ENCODE peak calls at places on chromosomes 12 and 14, in four cellular contexts. One of them, this sample, is unnamed.

GRCh38 chr12:42759622-42760273 is 170.2 kb upstream of the PRICKLE1 start:
- DNase-seq in left ventricle myocardium inferior: peak; percentile 71
- DNase-seq in kidney: no peak
- DNase-seq in tibial artery: peak; percentile 80
- DNase-seq in this sample: peak; percentile 66

GRCh38 chr12:99619389-99620158 is 28.0 kb upstream of the GARIN6 start:
- DNase-seq in kidney: no peak
- DNase-seq in tibial artery: no peak
- DNase-seq in left ventricle myocardium inferior: no peak
- DNase-seq in this sample: no peak

GRCh38 chr12:524167-524951 is 64.6 kb downstream of the B4GALNT3 start:
- DNase-seq in tibial artery: no peak
- DNase-seq in kidney: no peak
- DNase-seq in left ventricle myocardium inferior: no peak
- DNase-seq in this sample: no peak

GRCh38 chr14:52590318-52590717 is 37.7 kb downstream of the GPR137C start:
- DNase-seq in kidney: no peak
- DNase-seq in tibial artery: no peak
- DNase-seq in left ventricle myocardium inferior: no peak
- DNase-seq in this sample: no peak

GRCh38 chr12:8452976-8453616 is 2.7 kb upstream of the CLEC6A start:
- DNase-seq in tibial artery: no peak
- DNase-seq in kidney: no peak
- DNase-seq in left ventricle myocardium inferior: no peak
- DNase-seq in this sample: no peak

GRCh38 chr12:58583956-58584355 is 336.3 kb downstream of the LRIG3 start:
- DNase-seq in left ventricle myocardium inferior: no peak
- DNase-seq in tibial artery: no peak
- DNase-seq in kidney: no peak
- DNase-seq in this sample: no peak

GRCh38 chr12:29844667-29845066 is 60.9 kb upstream of the TMTC1 start:
- DNase-seq in kidney: no peak
- DNase-seq in left ventricle myocardium inferior: no peak
- DNase-seq in tibial artery: no peak
- DNase-seq in this sample: no peak

GRCh38 chr12:1807489-1807888 is 12.9 kb upstream of the LRTM2 start:
- DNase-seq in kidney: peak; percentile 34
- DNase-seq in tibial artery: peak; percentile 59
- DNase-seq in left ventricle myocardium inferior: peak; percentile 7
- DNase-seq in this sample: no peak

GRCh38 chr14:86838363-86838762 is 1154.6 kb downstream of the GALC start:
- DNase-seq in left ventricle myocardium inferior: no peak
- DNase-seq in tibial artery: no peak
- DNase-seq in kidney: no peak
- DNase-seq in this sample: no peak

GRCh38 chr14:69587389-69587788 is 12.7 kb upstream of the CCDC177 start:
- DNase-seq in left ventricle myocardium inferior: no peak
- DNase-seq in kidney: no peak
- DNase-seq in tibial artery: no peak
- DNase-seq in this sample: no peak

GRCh38 chr12:132144115-132145071 is at the start of the genes DDX51 and NOC4L:
- DNase-seq in tibial artery: peak; percentile 95
- DNase-seq in left ventricle myocardium inferior: peak; percentile 96
- DNase-seq in kidney: peak; percentile 98
- DNase-seq in this sample: peak; percentile 94

GRCh38 chr12:49864817-49865090 is 21.8 kb upstream of the BCDIN3D start:
- DNase-seq in tibial artery: no peak
- DNase-seq in kidney: no peak
- DNase-seq in left ventricle myocardium inferior: no peak
- DNase-seq in this sample: no peak

GRCh38 chr12:31118831-31119530 is 45.3 kb downstream of the DDX11 start:
- DNase-seq in left ventricle myocardium inferior: no peak
- DNase-seq in kidney: peak; percentile 67
- DNase-seq in tibial artery: no peak
- DNase-seq in this sample: no peak

GRCh38 chr12:12881495-12881894 is 9.9 kb upstream of the GPRC5A start:
- DNase-seq in kidney: no peak
- DNase-seq in left ventricle myocardium inferior: no peak
- DNase-seq in tibial artery: no peak
- DNase-seq in this sample: no peak

GRCh38 chr12:69900720-69901131 is 75.7 kb downstream of the MYRFL start:
- DNase-seq in left ventricle myocardium inferior: peak; percentile 41
- DNase-seq in kidney: no peak
- DNase-seq in tibial artery: peak; percentile 70
- DNase-seq in this sample: no peak

GRCh38 chr12:130916251-130916911 is 37.3 kb upstream of the ADGRD1 start:
- DNase-seq in tibial artery: peak; percentile 69
- DNase-seq in kidney: no peak
- DNase-seq in left ventricle myocardium inferior: peak; percentile 42
- DNase-seq in this sample: peak; percentile 49

GRCh38 chr12:1553987-1554982 is 40.1 kb downstream of the FBXL14 start:
- DNase-seq in tibial artery: no peak
- DNase-seq in kidney: no peak
- DNase-seq in left ventricle myocardium inferior: no peak
- DNase-seq in this sample: no peak

GRCh38 chr12:106861984-106862894 is 87.8 kb downstream of the RIC8B start:
- DNase-seq in kidney: no peak
- DNase-seq in tibial artery: no peak
- DNase-seq in left ventricle myocardium inferior: no peak
- DNase-seq in this sample: no peak

GRCh38 chr12:25801621-25802243 is 156.8 kb upstream of the RASSF8 start:
- DNase-seq in kidney: no peak
- DNase-seq in tibial artery: no peak
- DNase-seq in left ventricle myocardium inferior: no peak
- DNase-seq in this sample: no peak

DNA sequence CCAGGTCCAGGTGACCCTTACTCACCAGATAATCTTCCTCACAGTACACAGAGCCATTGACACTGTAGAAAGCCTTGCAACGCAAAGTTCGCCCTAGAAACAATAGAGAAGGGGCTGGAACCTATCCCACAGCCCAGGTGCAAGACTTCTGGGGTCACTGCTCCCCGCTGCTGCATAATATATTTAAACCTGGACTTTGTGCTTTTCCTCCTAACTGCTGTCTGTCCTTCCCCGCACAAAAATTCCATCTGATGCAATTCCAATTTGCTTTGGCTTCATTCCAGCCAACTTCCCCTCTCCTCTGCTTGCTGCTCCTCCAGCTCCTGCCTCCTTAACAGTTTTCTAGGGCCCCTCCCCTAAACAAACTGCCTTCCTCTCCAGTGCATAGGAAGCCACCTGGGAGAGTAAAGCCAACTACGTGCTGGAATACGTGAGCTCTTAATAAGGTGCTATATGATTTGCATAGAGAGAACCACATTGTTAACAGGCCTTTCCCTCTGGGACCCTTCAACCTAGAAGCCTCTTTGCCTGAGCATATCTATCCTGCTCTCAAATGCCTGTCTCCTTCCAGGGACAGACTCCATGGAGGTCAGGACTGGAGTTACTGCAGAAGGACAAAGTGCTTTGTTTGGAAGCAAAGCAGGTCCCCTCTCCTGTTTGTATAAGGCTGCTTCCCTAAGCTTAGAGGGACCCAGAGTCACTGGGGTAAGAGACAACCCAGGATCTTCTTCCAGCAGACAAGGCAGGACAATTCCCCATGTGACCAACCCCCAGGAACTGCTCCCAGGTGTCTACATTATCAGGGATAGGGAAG is 5.5 kb downstream of the AJUBA start:
- DNase-seq in tibial artery: no peak
- DNase-seq in kidney: no peak
- DNase-seq in left ventricle myocardium inferior: no peak
- DNase-seq in this sample: no peak
- H3K4me1 ChIP-seq in tibial artery: peaks cover 8% of the 10 kb centered on the region
- H3K4me1 ChIP-seq in kidney: peaks cover 40% of the 10 kb centered on the region
- H3K4me1 ChIP-seq in left ventricle myocardium inferior: peaks cover 70% of the 10 kb centered on the region
- H3K4me1 ChIP-seq in this sample: peaks cover 45% of the 10 kb centered on the region

DNA sequence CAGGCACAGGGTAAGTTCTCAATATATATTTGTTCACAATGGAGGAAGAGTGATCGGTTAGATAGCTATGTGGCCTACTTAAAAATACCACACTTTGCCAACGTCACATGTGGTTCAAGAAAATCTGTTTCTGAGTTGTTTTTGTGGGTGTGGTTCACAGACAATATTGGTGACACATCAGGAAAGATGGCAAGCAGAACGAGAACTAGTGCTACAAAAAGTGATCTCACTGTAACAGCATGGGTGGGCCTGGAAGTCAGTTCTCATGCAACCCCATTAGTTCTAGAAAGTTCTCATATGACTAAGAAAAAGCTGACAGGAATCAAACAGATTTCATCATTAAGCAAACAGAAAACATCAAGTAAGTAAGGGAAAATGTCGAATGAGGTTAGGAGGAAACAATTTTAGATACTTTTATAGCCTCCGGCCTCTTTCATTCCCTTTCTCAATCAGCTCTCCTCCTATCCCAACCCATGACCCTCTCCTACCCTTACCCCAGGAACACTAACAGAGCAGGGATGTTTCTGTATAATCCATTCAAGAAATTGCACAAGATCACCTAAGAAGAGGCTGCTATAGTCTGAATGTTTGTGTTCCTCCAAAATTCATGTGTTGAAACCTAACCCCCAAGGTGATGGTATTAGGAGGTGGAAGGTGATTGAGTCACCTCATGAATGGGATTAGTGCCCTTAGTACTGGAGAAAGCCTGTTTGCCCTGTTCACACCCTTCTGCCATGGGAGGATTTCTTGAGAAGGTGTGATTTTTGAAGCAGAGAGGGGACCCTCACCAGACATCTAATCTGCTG is 15.5 kb upstream of the NTN4 start:
- DNase-seq in kidney: no peak
- DNase-seq in left ventricle myocardium inferior: no peak
- DNase-seq in tibial artery: peak; percentile 72
- DNase-seq in this sample: no peak
- TF ChIP-seq CTCF in kidney: no peak
- TF ChIP-seq CTCF in left ventricle myocardium inferior: no peak
- TF ChIP-seq CTCF in tibial artery: no peak
- TF ChIP-seq CTCF in this sample: no peak

GRCh38 chr14:74910556-74910955 is 12.5 kb downstream of the RPS6KL1 start:
- DNase-seq in left ventricle myocardium inferior: no peak
- DNase-seq in tibial artery: peak; percentile 49
- DNase-seq in kidney: peak; percentile 51
- DNase-seq in this sample: no peak
- H3K4me1 ChIP-seq in left ventricle myocardium inferior: peaks cover 69% of the 10 kb centered on the region
- H3K4me1 ChIP-seq in tibial artery: no peaks in the 10 kb centered on the region
- H3K4me1 ChIP-seq in kidney: peaks cover 12% of the 10 kb centered on the region
- H3K4me1 ChIP-seq in this sample: peaks cover 36% of the 10 kb centered on the region

DNA sequence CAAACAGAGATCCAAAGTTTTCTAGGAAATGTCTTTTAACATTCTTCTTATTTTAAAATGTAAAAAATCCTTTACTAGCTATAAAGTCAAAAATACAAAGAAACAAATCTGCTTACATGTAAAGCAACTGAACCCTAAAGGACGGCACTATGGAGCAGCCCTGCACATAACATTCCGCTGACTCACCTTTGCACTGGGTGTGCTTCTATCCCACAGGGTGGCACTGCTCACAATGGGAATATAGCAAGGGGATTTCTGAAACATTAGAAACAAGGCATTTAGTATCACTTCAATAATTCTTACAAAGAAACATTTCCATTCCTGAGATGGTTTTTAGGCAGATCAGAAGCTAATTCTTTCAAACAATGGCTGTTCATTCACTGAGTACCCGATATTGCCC is 94.3 kb downstream of the C12orf42 start:
- DNase-seq in tibial artery: no peak
- DNase-seq in left ventricle myocardium inferior: no peak
- DNase-seq in kidney: no peak
- DNase-seq in this sample: no peak
- TF ChIP-seq CTCF in tibial artery: no peak
- TF ChIP-seq CTCF in left ventricle myocardium inferior: no peak
- TF ChIP-seq CTCF in kidney: no peak
- TF ChIP-seq CTCF in this sample: no peak

This sample was measured in heart right ventricle.